ENCODE peak calls at places on chromosomes 1 and 21, in nine cellular contexts. X is right cardiac atrium, F is left lung, C is heart left ventricle, H is HAP-1, M is pancreas, J is tibial artery, D is fibroblast of lung, S is kidney. O is an unnamed sample.
A peak's percentile ranks its signal among the peaks of the same experiment; 100 is the strongest.

GRCh38 chr1:11320153-11320936 is 47.3 kb downstream of the UBIAD1 start:
- DNase-seq in S (no peak), D (no peak), M (no peak), C (no peak), J (no peak), X (no peak), F (no peak), H (peak; percentile 75), O (no peak)

GRCh38 chr1:50425376-50426107 is 2.3 kb upstream of the DMRTA2 start:
- DNase-seq in F (no peak), H (no peak), S (no peak), J (no peak), D (no peak), X (no peak), M (no peak), C (no peak), O (no peak)

GRCh38 chr1:178529364-178530036 is 16.6 kb downstream of the TEX35 start:
- DNase-seq in M (no peak), F (no peak), H (no peak), C (no peak), J (peak; percentile 9), S (no peak), X (no peak), D (no peak), O (no peak)

GRCh38 chr1:155910621-155911121 is 478 bp downstream of the RIT1 start:
- DNase-seq in C (peak; percentile 33), X (no peak), S (no peak), M (no peak), D (peak; percentile 50), F (no peak), J (peak; percentile 33), H (peak; percentile 64), O (no peak)

GRCh38 chr1:23611601-23612327 is 52.5 kb upstream of the ID3 start:
- DNase-seq in S (no peak), D (no peak), J (no peak), C (no peak), X (no peak), M (peak; percentile 26), H (no peak), F (no peak), O (no peak)

GRCh38 chr21:37193006-37193405 is 74.1 kb downstream of the VPS26C start:
- DNase-seq in D (no peak), F (no peak), X (no peak), S (no peak), H (no peak), M (no peak), J (no peak), C (no peak), O (no peak)

GRCh38 chr1:166485620-166486019 is 318.8 kb upstream of the FAM78B start:
- DNase-seq in D (peak; percentile 18), S (no peak), J (no peak), X (no peak), M (no peak), H (no peak), C (no peak), F (no peak), O (no peak)

GRCh38 chr1:56216173-56216572 is 363.2 kb downstream of the PLPP3 start:
- DNase-seq in M (no peak), J (peak; percentile 26), S (no peak), D (peak; percentile 54), X (no peak), C (no peak), H (no peak), F (no peak), O (peak; percentile 56)

GRCh38 chr21:44758781-44759627 is 42.6 kb downstream of the UBE2G2 start:
- DNase-seq in F (no peak), D (no peak), C (no peak), X (no peak), H (no peak), J (peak; percentile 10), S (no peak), M (no peak), O (no peak)

GRCh38 chr1:19979494-19979977 is at the start of gene PLA2G2A:
- DNase-seq in H (no peak), C (no peak), F (peak; percentile 49), S (no peak), J (peak; percentile 71), D (no peak), X (peak; percentile 73), M (no peak), O (peak; percentile 57)

GRCh38 chr1:18890704-18891103 is 11.7 kb downstream of the ALDH4A1 start:
- DNase-seq in D (peak; percentile 62), M (no peak), F (no peak), S (no peak), H (no peak), X (no peak), C (no peak), J (peak; percentile 45), O (peak; percentile 76)

GRCh38 chr1:59178339-59178744 is 118.6 kb upstream of the FGGY start:
- DNase-seq in S (peak; percentile 89), D (peak; percentile 76), C (peak; percentile 60), J (peak; percentile 83), X (peak; percentile 81), M (no peak), F (no peak), H (no peak), O (peak; percentile 74)

GRCh38 chr1:175493321-175493998 is 249.9 kb downstream of the TNR start:
- DNase-seq in D (no peak), J (no peak), H (no peak), F (no peak), C (no peak), M (no peak), X (no peak), S (no peak), O (no peak)

GRCh38 chr1:115706774-115707425 is 61.6 kb downstream of the CASQ2 start:
- DNase-seq in J (no peak), D (peak; percentile 69), C (no peak), H (peak; percentile 48), F (no peak), S (no peak), X (no peak), M (no peak), O (no peak)

DNA sequence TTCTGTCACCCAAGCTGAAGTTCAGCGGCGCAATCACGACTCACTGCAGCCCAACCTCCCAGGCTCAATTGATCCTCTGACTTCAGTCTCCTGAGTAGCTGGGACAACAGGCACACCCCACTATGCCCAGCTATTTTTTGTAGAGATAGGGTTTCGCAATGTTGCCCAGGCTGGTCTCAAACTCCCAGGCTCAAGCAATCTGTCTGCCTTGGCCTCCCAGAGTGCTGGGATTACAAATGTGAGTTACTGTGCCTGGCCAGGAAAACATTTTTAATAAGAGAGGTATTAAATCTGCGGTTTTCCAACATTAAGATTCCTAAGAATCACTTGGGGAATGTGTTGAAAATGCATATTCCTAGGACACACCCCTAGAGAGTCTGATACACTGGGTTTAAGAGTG is 8.6 kb downstream of the CSF1 start:
- DNase-seq in S (no peak), D (no peak), C (no peak), J (no peak), F (peak; percentile 23), X (no peak), H (no peak), M (no peak), O (no peak)
- H3K4me1 ChIP-seq in S (peaks cover 5% of the 10 kb centered on the region), D (peaks cover 8% of the 10 kb centered on the region), C (peaks cover 24% of the 10 kb centered on the region), J (peaks cover 15% of the 10 kb centered on the region), F (peaks cover 16% of the 10 kb centered on the region), X (peaks cover 8% of the 10 kb centered on the region), H (no peaks in the 10 kb centered on the region), M (no peaks in the 10 kb centered on the region), O (no peaks in the 10 kb centered on the region)

GRCh38 chr1:17208546-17208945 is 3.6 kb downstream of the PADI1 start:
- DNase-seq in X (no peak), J (no peak), S (no peak), H (no peak), F (no peak), C (no peak), D (no peak), M (no peak), O (no peak)
- H3K4me1 ChIP-seq in X (no peaks in the 10 kb centered on the region), J (peaks cover 11% of the 10 kb centered on the region), S (no peaks in the 10 kb centered on the region), H (peaks cover 12% of the 10 kb centered on the region), F (peaks cover 23% of the 10 kb centered on the region), C (peaks cover 24% of the 10 kb centered on the region), D (no peaks in the 10 kb centered on the region), M (no peaks in the 10 kb centered on the region), O (no peaks in the 10 kb centered on the region)

GRCh38 chr21:31156662-31157061 is 118.4 kb upstream of the KRTAP19-8 start:
- DNase-seq in D (no peak), S (no peak), C (no peak), X (no peak), J (no peak), M (no peak), F (no peak), H (no peak), O (no peak)

GRCh38 chr21:31159808-31160207 is 121.5 kb upstream of the KRTAP19-8 start:
- DNase-seq in F (no peak), M (no peak), S (no peak), H (no peak), X (no peak), D (no peak), J (no peak), C (no peak), O (no peak)

GRCh38 chr21:31156169-31156568 is 117.9 kb upstream of the KRTAP19-8 start:
- DNase-seq in D (no peak), M (no peak), X (no peak), S (no peak), H (no peak), F (no peak), C (no peak), J (no peak), O (no peak)

GRCh38 chr21:31158789-31159581 is 120.7 kb upstream of the KRTAP19-8 start:
- DNase-seq in X (no peak), H (no peak), F (no peak), D (no peak), C (no peak), S (no peak), M (no peak), J (no peak), O (no peak)

DNA sequence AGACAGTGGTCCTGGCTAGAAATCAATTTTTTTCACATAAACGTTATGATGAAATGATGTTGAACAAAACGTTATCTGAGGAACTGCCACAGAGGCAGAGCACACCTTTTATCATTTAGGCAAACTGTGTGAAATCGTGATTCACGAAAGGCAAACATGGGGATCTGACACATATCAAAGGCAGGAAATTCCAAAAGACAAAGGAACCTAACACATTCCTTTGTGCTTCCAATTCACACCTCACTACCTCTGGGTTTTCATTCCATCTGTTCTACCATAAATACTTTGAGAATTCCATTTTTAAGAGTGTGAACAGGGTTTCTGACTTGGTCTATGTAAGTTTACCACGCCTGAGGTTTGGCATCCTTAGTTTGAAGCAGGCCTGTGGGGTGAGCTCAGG is 119.5 kb upstream of the KRTAP19-8 start:
- DNase-seq in C (no peak), S (no peak), X (no peak), D (peak; percentile 30), F (no peak), J (no peak), M (no peak), H (no peak), O (no peak)
- H3K4me1 ChIP-seq in C (peaks cover 25% of the 10 kb centered on the region), S (peaks cover 5% of the 10 kb centered on the region), X (no peaks in the 10 kb centered on the region), D (no peaks in the 10 kb centered on the region), F (peaks cover 11% of the 10 kb centered on the region), J (peaks cover 4% of the 10 kb centered on the region), M (no peaks in the 10 kb centered on the region), H (peaks cover 12% of the 10 kb centered on the region), O (no peaks in the 10 kb centered on the region)

GRCh38 chr1:201556841-201557571 is 18.1 kb downstream of the NAV1 start:
- DNase-seq in H (no peak), J (no peak), X (no peak), C (no peak), D (peak; percentile 77), S (no peak), M (no peak), F (no peak), O (no peak)
- H3K4me1 ChIP-seq in H (peaks cover 3% of the 10 kb centered on the region), J (peaks cover 12% of the 10 kb centered on the region), X (peaks cover 16% of the 10 kb centered on the region), C (peaks cover 84% of the 10 kb centered on the region), D (peaks cover 42% of the 10 kb centered on the region), S (peaks cover 4% of the 10 kb centered on the region), M (no peaks in the 10 kb centered on the region), F (peaks cover 79% of the 10 kb centered on the region), O (no peaks in the 10 kb centered on the region)